ENCODE peak calls at places on chromosome 15, in nine cellular contexts. F is tibial nerve; Y is stimulated activated CD4-positive, alpha-beta T cell treated with anti-CD3 and anti-CD28 coated beads, Interleukin-2, amount 100 ng/mL, for 24 hours; X is CD8-positive, alpha-beta memory T cell; Z is activated gamma-delta T cell treated with Interleukin-2 at 50 U/mL for 16 hours; G is fibroblast of lung; P is stimulated activated CD8-positive, alpha-beta memory T cell treated with anti-CD3 and anti-CD28 coated beads, Interleukin-7, amount 100 ng/mL, for 1 hour; R is activated CD4-positive, alpha-beta T cell treated with anti-CD3 and anti-CD28 coated beads, Interleukin-2, amount 50 U/mL, for 24 hours; H is left lobe of liver. L is an unnamed sample.

GRCh38 chr15:52295421-52295991 is at the start of gene MYO5C:
- DNase-seq in Z (no peak), G (peak; percentile 43), X (no peak), F (peak; percentile 32), H (peak; percentile 89), R (no peak), Y (peak; percentile 32), P (no peak), L (peak; percentile 18)

GRCh38 chr15:81877533-81878227 is 168.1 kb downstream of the MEX3B start:
- DNase-seq in F (no peak), Z (no peak), G (no peak), Y (no peak), X (no peak), H (no peak), R (no peak), P (no peak), L (no peak)

GRCh38 chr15:27990411-27991338 is 108.4 kb downstream of the OCA2 start:
- DNase-seq in Z (no peak), X (no peak), G (no peak), Y (no peak), P (no peak), H (peak; percentile 6), R (no peak), F (no peak), L (no peak)

GRCh38 chr15:41980654-41981323 is 8.4 kb upstream of the EHD4 start:
- DNase-seq in Z (no peak), Y (no peak), G (no peak), F (no peak), X (no peak), P (no peak), H (peak; percentile 35), R (no peak), L (no peak)

GRCh38 chr15:36951747-36952247 is 148.6 kb downstream of the MEIS2 start:
- DNase-seq in Y (no peak), X (no peak), H (no peak), G (peak; percentile 99), Z (no peak), F (no peak), P (no peak), R (no peak), L (no peak)

GRCh38 chr15:59315914-59316428 is 56.7 kb downstream of the MYO1E start:
- DNase-seq in H (no peak), Y (no peak), G (peak; percentile 96), Z (no peak), R (no peak), X (no peak), F (no peak), P (no peak), L (no peak)

GRCh38 chr15:47184405-47185221 is 532.7 kb upstream of the SEMA6D start:
- DNase-seq in Z (no peak), G (peak; percentile 27), F (no peak), R (no peak), P (no peak), X (no peak), H (no peak), Y (peak; percentile 1), L (no peak)

GRCh38 chr15:85744636-85745422 is 49.9 kb downstream of the KLHL25 start:
- DNase-seq in R (no peak), H (peak; percentile 38), X (no peak), F (no peak), P (no peak), Z (no peak), G (no peak), Y (no peak), L (no peak)

GRCh38 chr15:52037889-52038505 is 19.0 kb downstream of the MAPK6 start:
- DNase-seq in X (no peak), P (no peak), R (no peak), Z (no peak), F (no peak), G (no peak), H (no peak), Y (no peak), L (no peak)

GRCh38 chr15:79844221-79844620 is 52.6 kb downstream of the MTHFS start:
- DNase-seq in H (no peak), P (no peak), Z (no peak), X (no peak), F (no peak), Y (no peak), R (no peak), G (no peak), L (no peak)

GRCh38 chr15:77540346-77541060 is 92.2 kb downstream of the LINGO1 start:
- DNase-seq in F (no peak), G (no peak), R (no peak), Z (no peak), H (no peak), Y (no peak), X (no peak), P (no peak), L (no peak)

GRCh38 chr15:72203507-72203837 is 5.9 kb upstream of the GRAMD2A start:
- DNase-seq in H (no peak), F (no peak), Y (no peak), R (no peak), G (peak; percentile 88), P (no peak), Z (no peak), X (no peak), L (peak; percentile 93)

GRCh38 chr15:63166219-63166618 is 8.9 kb upstream of the RPS27L start:
- DNase-seq in H (no peak), Z (no peak), R (no peak), X (no peak), Y (no peak), G (no peak), F (no peak), P (no peak), L (no peak)

GRCh38 chr15:75921732-75922703 is 18.3 kb downstream of the FBXO22 start:
- DNase-seq in X (no peak), F (peak; percentile 21), R (no peak), P (no peak), Y (no peak), G (peak; percentile 60), H (no peak), Z (no peak), L (no peak)

GRCh38 chr15:53962646-53963561 is 15.3 kb upstream of the UNC13C start:
- DNase-seq in Z (no peak), R (peak; percentile 3), H (no peak), X (no peak), P (no peak), Y (peak; percentile 40), G (no peak), F (no peak), L (no peak)

GRCh38 chr15:67531379-67532059 is 10.6 kb downstream of the C15orf61 start:
- DNase-seq in Z (no peak), X (no peak), G (peak; percentile 66), H (no peak), F (no peak), Y (no peak), R (no peak), P (no peak), L (no peak)

GRCh38 chr15:44087578-44088190 is 107.4 kb downstream of the FRMD5 start:
- DNase-seq in Z (no peak), R (no peak), F (no peak), Y (no peak), G (peak; percentile 94), H (no peak), P (no peak), X (no peak), L (no peak)

GRCh38 chr15:95346856-95347255 is 983.6 kb upstream of the NR2F2 start:
- DNase-seq in X (no peak), Z (no peak), G (peak; percentile 55), R (no peak), H (no peak), Y (no peak), F (no peak), P (no peak), L (no peak)

GRCh38 chr15:88348579-88349255 is 92.2 kb upstream of the NTRK3 start:
- DNase-seq in R (no peak), X (no peak), G (no peak), Z (no peak), F (no peak), P (no peak), Y (no peak), H (no peak), L (no peak)

GRCh38 chr15:26590673-26591072 is 182.2 kb downstream of the GABRB3 start:
- DNase-seq in F (no peak), Z (no peak), P (no peak), H (no peak), Y (no peak), G (peak; percentile 1), R (no peak), X (no peak), L (peak; percentile 3)